ENCODE peak calls at places on chromosomes 4 and X, in seven cellular contexts. I is stimulated activated CD4-positive, alpha-beta T cell treated with anti-CD3 and anti-CD28 coated beads, Interleukin-1b, Interleukin-23, amount 100 ng/mL, for 24 hours; L is adipocyte; U is left ventricle myocardium inferior; P is psoas muscle; J is progenitor cell of endocrine pancreas; C is upper lobe of right lung. X is an unnamed sample.

GRCh38 chrX:44415639-44416386 is 72.3 kb upstream of the EFHC2 start:
- DNase-seq in L (no peak), J (no peak), C (no peak), U (no peak), I (no peak), P (no peak), X (no peak)

GRCh38 chr4:140764785-140765392 is 8.7 kb upstream of the TBC1D9 start:
- DNase-seq in I (no peak), C (no peak), J (no peak), U (no peak), L (peak; percentile 42), P (no peak), X (no peak)

GRCh38 chr4:117001077-117001476 is 84.3 kb downstream of the TRAM1L1 start:
- DNase-seq in L (no peak), J (no peak), P (no peak), I (no peak), U (no peak), C (no peak), X (no peak)

GRCh38 chr4:47040828-47041227 is 9.5 kb downstream of the GABRB1 start:
- DNase-seq in C (no peak), I (no peak), J (no peak), U (no peak), P (no peak), L (no peak), X (no peak)

GRCh38 chrX:23235051-23235450 is 99.6 kb upstream of the PTCHD1 start:
- DNase-seq in P (no peak), U (no peak), C (no peak), I (no peak), J (no peak), L (no peak), X (no peak)

GRCh38 chr4:86508436-86508835 is 85.7 kb upstream of the PTPN13 start:
- DNase-seq in J (no peak), U (no peak), L (peak; percentile 62), I (no peak), P (no peak), C (no peak), X (no peak)

GRCh38 chrX:22313757-22314156 is 41.0 kb downstream of the CBLL2 start:
- DNase-seq in I (no peak), J (no peak), P (no peak), U (no peak), C (no peak), L (no peak), X (no peak)

GRCh38 chrX:19721726-19722370 is 165.6 kb downstream of the SH3KBP1 start:
- DNase-seq in L (no peak), C (peak; percentile 64), I (no peak), U (peak; percentile 16), J (no peak), P (no peak), X (no peak)

GRCh38 chr4:173807347-173807746 is 277.3 kb upstream of the HAND2 start:
- DNase-seq in I (no peak), L (peak; percentile 76), C (no peak), P (peak; percentile 17), J (no peak), U (peak; percentile 25), X (no peak)

GRCh38 chrX:47751670-47752069 is 85.0 kb upstream of the ZNF81 start:
- DNase-seq in J (no peak), I (peak; percentile 7), C (peak; percentile 63), P (no peak), L (peak; percentile 8), U (peak; percentile 17), X (no peak)

GRCh38 chrX:29478336-29479069 is 736.9 kb upstream of the MAGEB2 start:
- DNase-seq in P (no peak), U (no peak), C (no peak), J (no peak), I (no peak), L (peak; percentile 21), X (no peak)

GRCh38 chr4:119151161-119151560 is 15.5 kb downstream of the MYOZ2 start:
- DNase-seq in P (no peak), U (no peak), C (no peak), I (no peak), J (no peak), L (no peak), X (no peak)

GRCh38 chrX:24506082-24506481 is 41.0 kb downstream of the PDK3 start:
- DNase-seq in I (no peak), P (no peak), C (no peak), U (no peak), L (peak; percentile 16), J (no peak), X (no peak)